ENCODE peak calls at places on chromosomes 7 and 10, in nine cellular contexts. R, I, K, U, Z, G, O, H and M are unnamed samples.

GRCh38 chr10:121926669-121927360 is 1.0 kb downstream of the ATE1 start:
- DNase-seq in G (peak), K (no peak), H (no peak), I (peak), O (no peak), U (peak), Z (peak), R (peak), M (no peak)

GRCh38 chr10:29728541-29729049 is 93.8 kb upstream of the SVIL start:
- DNase-seq in I (no peak), O (no peak), U (no peak), H (no peak), G (no peak), K (no peak), Z (no peak), R (no peak), M (no peak)

GRCh38 chr7:32893225-32893560 is 1.6 kb upstream of the KBTBD2 start:
- DNase-seq in R (no peak), K (no peak), Z (no peak), I (no peak), H (no peak), O (peak), G (no peak), U (no peak), M (no peak)

GRCh38 chr10:6140965-6141295 is 52.1 kb downstream of the RBM17 start:
- DNase-seq in G (no peak), O (no peak), Z (no peak), R (no peak), H (no peak), K (no peak), I (no peak), U (no peak), M (no peak)

GRCh38 chr10:114548662-114549061 is 109.4 kb downstream of the ABLIM1 start:
- DNase-seq in Z (peak), O (peak), U (peak), H (peak), K (peak), R (peak), G (peak), I (peak), M (no peak)

GRCh38 chr10:99598781-99599481 is 21.3 kb downstream of the SLC25A28 start:
- DNase-seq in Z (no peak), R (no peak), I (no peak), H (no peak), O (no peak), G (no peak), U (no peak), K (no peak), M (no peak)

GRCh38 chr7:76047305-76047810 is 442 bp downstream of the STYXL1 start:
- DNase-seq in U (peak), R (peak), H (no peak), G (peak), K (no peak), Z (peak), I (no peak), O (peak), M (no peak)

GRCh38 chr10:114083040-114083439 is 39.4 kb downstream of the ADRB1 start:
- DNase-seq in U (no peak), H (no peak), K (no peak), I (no peak), O (no peak), R (no peak), G (no peak), Z (no peak), M (no peak)

GRCh38 chr10:4638116-4638515 is 187.9 kb upstream of the AKR1E2 start:
- DNase-seq in O (no peak), K (no peak), I (no peak), R (no peak), Z (no peak), G (no peak), H (no peak), U (no peak), M (no peak)

GRCh38 chr10:13877154-13877909 is 290.6 kb downstream of the PRPF18 start:
- DNase-seq in O (no peak), H (peak), I (no peak), G (peak), K (no peak), R (no peak), Z (no peak), U (no peak), M (no peak)

GRCh38 chr10:101563497-101564040 is 24.5 kb downstream of the POLL start:
- DNase-seq in I (no peak), O (no peak), K (no peak), R (no peak), H (no peak), U (no peak), Z (no peak), G (no peak), M (no peak)

GRCh38 chr10:92727550-92727949 is 37.8 kb downstream of the HHEX start:
- DNase-seq in G (no peak), I (no peak), R (no peak), K (no peak), Z (no peak), O (no peak), U (no peak), H (no peak), M (no peak)

GRCh38 chr7:131352032-131352431 is 24.4 kb downstream of the MKLN1 start:
- DNase-seq in G (no peak), Z (no peak), H (no peak), O (no peak), K (no peak), I (no peak), U (no peak), R (no peak), M (no peak)

GRCh38 chr10:88901610-88902327 is 21.7 kb downstream of the STAMBPL1 start:
- DNase-seq in G (no peak), Z (peak), U (no peak), H (no peak), O (no peak), K (no peak), R (no peak), I (no peak), M (no peak)

GRCh38 chr10:88851706-88852105 is at the start of gene ANKRD22:
- DNase-seq in R (peak), I (peak), O (peak), U (peak), K (peak), G (peak), H (no peak), Z (peak), M (no peak)

GRCh38 chr7:13749026-13749425 is 240.4 kb downstream of the ETV1 start:
- DNase-seq in R (no peak), O (no peak), H (no peak), U (no peak), I (no peak), Z (no peak), G (no peak), K (no peak), M (no peak)

GRCh38 chr7:68244411-68244810 is 1247.8 kb downstream of the TYW1 start:
- DNase-seq in I (no peak), K (no peak), H (no peak), U (no peak), R (no peak), O (no peak), G (no peak), Z (no peak), M (no peak)

GRCh38 chr10:7605565-7606295 is 61.0 kb downstream of the ITIH5 start:
- DNase-seq in I (no peak), O (no peak), H (no peak), K (no peak), G (peak), U (no peak), R (no peak), Z (no peak), M (no peak)

GRCh38 chr10:30791197-30791611 is 161.7 kb upstream of the LYZL2 start:
- DNase-seq in O (no peak), H (no peak), K (no peak), I (no peak), G (no peak), Z (peak), R (no peak), U (peak), M (no peak)

GRCh38 chr10:97689637-97690036 is 2.6 kb upstream of the AVPI1 start:
- DNase-seq in R (peak), Z (peak), I (peak), G (peak), O (peak), U (peak), K (no peak), H (no peak), M (peak)

GRCh38 chr10:16809074-16809718 is 8.0 kb downstream of the RSU1 start:
- DNase-seq in R (peak), I (peak), H (peak), O (peak), Z (peak), K (peak), G (peak), U (peak), M (no peak)

DNA sequence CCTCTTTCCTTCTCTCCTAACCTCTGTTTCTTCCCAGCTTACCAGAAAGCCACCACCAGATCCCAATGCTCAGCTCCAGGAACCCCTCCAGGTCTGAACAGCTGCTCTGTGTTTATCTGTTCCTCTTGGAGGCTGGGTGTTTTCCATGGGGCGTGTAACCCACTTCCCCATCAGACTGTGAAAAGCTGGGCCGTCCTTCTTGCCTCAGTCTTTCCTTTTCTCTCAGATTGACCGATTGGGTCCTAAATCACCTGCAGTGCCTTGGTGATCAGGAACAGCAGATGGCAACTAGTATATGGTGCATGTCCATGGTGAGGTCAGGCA is 4.8 kb downstream of the SH3PXD2A start:
- DNase-seq in K (no peak), R (no peak), G (no peak), Z (no peak), H (no peak), U (no peak), O (no peak), I (no peak), M (no peak)
- H3K4me3 ChIP-seq in K (no peak), R (no peak), G (peak), Z (no peak), H (no peak), U (no peak), O (no peak), I (no peak), M (peak)

GRCh38 chr10:60974463-60975149 is 30.6 kb upstream of the RHOBTB1 start:
- DNase-seq in H (no peak), K (no peak), I (no peak), G (peak), Z (no peak), U (no peak), O (peak), R (no peak), M (no peak)

GRCh38 chr10:60978287-60979115 is 34.5 kb upstream of the RHOBTB1 start:
- DNase-seq in H (no peak), U (peak), G (no peak), R (no peak), O (peak), K (no peak), I (peak), Z (no peak), M (no peak)

GRCh38 chr10:60976687-60977086 is 32.7 kb upstream of the RHOBTB1 start:
- DNase-seq in G (no peak), K (no peak), Z (no peak), H (no peak), R (no peak), I (no peak), U (no peak), O (no peak), M (no peak)

GRCh38 chr10:60977161-60978128 is 33.5 kb upstream of the RHOBTB1 start:
- DNase-seq in Z (no peak), U (peak), R (no peak), O (no peak), G (no peak), H (no peak), K (no peak), I (no peak), M (no peak)

DNA sequence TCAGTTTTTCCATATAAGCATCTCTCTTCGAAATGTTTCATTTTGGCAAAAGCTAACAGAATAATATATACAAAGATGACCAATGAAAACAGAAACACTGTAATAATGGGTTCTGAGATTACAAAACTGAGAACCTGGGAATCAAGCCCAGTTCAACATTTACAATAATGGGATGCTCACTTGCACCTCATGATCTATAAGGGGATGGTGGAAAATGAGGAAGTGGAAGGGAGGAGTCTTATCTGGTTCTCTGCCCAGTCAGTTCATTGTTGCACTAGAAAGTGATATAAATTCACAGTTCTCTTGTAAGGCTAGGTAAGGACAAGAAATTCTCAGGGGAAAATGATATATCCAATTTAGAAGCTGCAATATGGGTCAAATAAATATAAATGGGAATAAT is 31.7 kb upstream of the RHOBTB1 start:
- DNase-seq in H (no peak), Z (no peak), G (peak), O (no peak), R (no peak), U (no peak), I (no peak), K (no peak), M (no peak)
- TF ChIP-seq CTCF in H (no peak), Z (no peak), G (no peak), O (no peak), R (no peak), U (no peak), I (no peak), K (no peak), M (no peak)

DNA sequence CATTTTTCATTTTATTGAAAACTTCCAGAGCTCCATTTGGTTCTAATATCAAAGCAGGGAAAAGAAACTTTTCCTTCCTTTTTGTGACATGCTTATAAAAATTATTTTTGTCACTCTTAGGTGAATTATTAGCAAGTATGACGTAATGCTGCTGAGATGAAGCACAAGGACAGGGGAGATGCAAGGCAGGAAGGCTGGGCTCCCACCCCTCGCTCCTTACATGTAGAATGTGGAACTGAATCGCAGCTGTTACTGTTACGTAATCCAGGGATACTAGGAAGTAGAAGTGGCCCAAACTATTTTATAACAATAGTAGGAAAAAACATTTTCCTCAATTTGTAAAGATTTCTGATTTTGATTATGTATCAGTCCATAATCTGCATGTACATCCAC is 17.1 kb upstream of the GTPBP4 start:
- DNase-seq in Z (no peak), I (no peak), U (peak), H (no peak), G (peak), K (peak), O (no peak), R (peak), M (no peak)
- H3K4me3 ChIP-seq in Z (no peak), I (no peak), U (no peak), H (no peak), G (no peak), K (no peak), O (no peak), R (no peak), M (no peak)

GRCh38 chr10:132579027-132579859 is 41.7 kb downstream of the INPP5A start:
- DNase-seq in R (no peak), H (no peak), I (no peak), K (no peak), G (no peak), Z (no peak), O (no peak), U (no peak), M (no peak)

GRCh38 chr10:132576671-132577349 is 39.2 kb downstream of the INPP5A start:
- DNase-seq in R (no peak), O (no peak), U (no peak), I (no peak), H (no peak), G (no peak), K (no peak), Z (no peak), M (no peak)

GRCh38 chr10:132575320-132576201 is 38.0 kb downstream of the INPP5A start:
- DNase-seq in I (peak), H (no peak), Z (peak), G (peak), R (peak), K (peak), U (peak), O (peak), M (peak)

GRCh38 chr10:132578287-132578951 is 40.8 kb downstream of the INPP5A start:
- DNase-seq in K (no peak), Z (no peak), U (no peak), O (no peak), G (no peak), I (no peak), R (no peak), H (no peak), M (no peak)

GRCh38 chr10:132577350-132578005 is 39.9 kb downstream of the INPP5A start:
- DNase-seq in Z (no peak), H (peak), G (no peak), I (no peak), U (peak), R (no peak), O (no peak), K (peak), M (no peak)
- TF ChIP-seq CTCF in Z (peak), H (peak), G (no peak), I (peak), U (peak), R (no peak), O (no peak), K (peak), M (peak)

GRCh38 chr10:113028393-113029054 is 78.5 kb downstream of the TCF7L2 start:
- DNase-seq in K (no peak), O (no peak), G (no peak), Z (no peak), R (no peak), U (no peak), I (no peak), H (peak), M (no peak)
- H3K4me3 ChIP-seq in K (no peak), O (no peak), G (no peak), Z (no peak), R (no peak), U (no peak), I (no peak), H (no peak), M (no peak)

GRCh38 chr10:34305189-34305588 is 509.9 kb downstream of the PARD3 start:
- DNase-seq in Z (no peak), R (no peak), I (no peak), K (peak), G (no peak), O (peak), U (peak), H (no peak), M (no peak)
- TF ChIP-seq CTCF in Z (peak), R (peak), I (peak), K (peak), G (no peak), O (peak), U (peak), H (no peak), M (peak)

DNA sequence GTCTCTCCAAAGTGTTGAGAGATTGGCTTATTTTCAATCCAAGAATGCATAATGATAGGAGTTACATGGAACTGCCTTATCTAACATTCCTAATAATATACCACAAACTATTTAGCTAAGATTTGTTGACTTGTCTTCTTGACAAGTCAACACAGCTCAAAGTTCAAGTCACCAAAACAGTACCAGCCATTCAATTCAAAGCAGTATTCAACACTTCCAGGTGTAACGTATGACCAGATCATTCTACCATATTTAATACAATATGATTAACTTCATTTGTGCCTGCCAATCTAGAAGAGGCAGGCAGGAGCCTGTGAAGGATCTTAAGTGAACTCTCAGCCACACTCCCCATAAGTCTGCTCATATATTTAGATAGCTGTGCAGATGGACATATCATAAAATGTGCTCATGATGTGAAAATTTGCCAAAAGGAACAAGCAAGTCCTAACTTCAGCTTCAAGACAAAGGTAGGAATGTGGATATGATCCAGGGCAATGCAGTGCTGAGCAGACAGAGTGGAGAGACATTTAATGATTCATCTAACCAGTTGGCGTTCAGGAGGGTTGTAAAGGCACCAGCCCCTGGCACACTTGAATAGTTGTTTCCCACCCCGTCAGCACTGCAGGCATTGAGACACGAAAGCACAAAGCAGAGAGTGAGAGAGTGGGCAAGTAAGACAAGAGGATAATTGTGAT is 108.3 kb downstream of the MTERF1 start:
- DNase-seq in U (no peak), H (no peak), G (no peak), R (peak), O (peak), I (peak), Z (peak), K (no peak), M (peak)
- H3K4me3 ChIP-seq in U (no peak), H (no peak), G (no peak), R (no peak), O (no peak), I (no peak), Z (no peak), K (no peak), M (no peak)